ENCODE peak calls at places on chromosome 21, in nine cellular contexts. Y, L, G, F, R, T, P, X and D are unnamed samples.

GRCh38 chr21:38897532-38898421 is 92.0 kb downstream of the ETS2 start:
- DNase-seq in T (no peak), Y (no peak), X (no peak), P (no peak), F (no peak), G (no peak), L (no peak), R (no peak), D (no peak)

GRCh38 chr21:45465611-45466329 is 60.8 kb downstream of the COL18A1 start:
- DNase-seq in L (no peak), Y (no peak), F (no peak), G (no peak), T (no peak), X (no peak), P (peak), R (peak), D (no peak)

GRCh38 chr21:17783003-17783402 is 36.2 kb downstream of the C21orf91 start:
- DNase-seq in L (no peak), Y (no peak), R (no peak), F (no peak), P (no peak), T (no peak), G (no peak), X (no peak), D (no peak)

GRCh38 chr21:37704751-37705150 is 211.5 kb downstream of the KCNJ6 start:
- DNase-seq in L (no peak), T (no peak), Y (no peak), X (peak), G (no peak), F (no peak), P (no peak), R (no peak), D (no peak)

GRCh38 chr21:16419188-16419874 is 689.5 kb downstream of the USP25 start:
- DNase-seq in T (no peak), R (peak), G (peak), F (peak), X (peak), Y (peak), L (peak), P (peak), D (peak)

GRCh38 chr21:35343046-35343816 is 294.1 kb upstream of the RUNX1 start:
- DNase-seq in P (no peak), G (no peak), L (no peak), F (no peak), T (no peak), R (no peak), Y (no peak), X (no peak), D (no peak)

GRCh38 chr21:37383066-37383465 is 16.5 kb downstream of the DYRK1A start:
- DNase-seq in L (peak), X (no peak), T (no peak), G (no peak), P (no peak), Y (no peak), R (no peak), F (no peak), D (no peak)

GRCh38 chr21:39020751-39021474 is 162.3 kb downstream of the PSMG1 start:
- DNase-seq in T (no peak), P (no peak), G (peak), R (no peak), X (peak), Y (no peak), F (no peak), L (no peak), D (no peak)

GRCh38 chr21:27513016-27513415 is 546.1 kb upstream of the ADAMTS5 start:
- DNase-seq in T (no peak), P (no peak), X (no peak), F (no peak), G (no peak), R (no peak), L (no peak), Y (no peak), D (no peak)

GRCh38 chr21:45303751-45304150 is 16.1 kb upstream of the POFUT2 start:
- DNase-seq in G (no peak), T (no peak), X (no peak), L (no peak), R (peak), P (peak), Y (peak), F (no peak), D (no peak)

GRCh38 chr21:38834725-38835124 is 29.0 kb downstream of the ETS2 start:
- DNase-seq in Y (no peak), X (no peak), T (no peak), G (peak), R (no peak), L (no peak), F (no peak), P (no peak), D (no peak)

GRCh38 chr21:35284199-35284598 is 235.1 kb upstream of the RUNX1 start:
- DNase-seq in P (peak), X (no peak), L (no peak), F (no peak), T (no peak), G (no peak), Y (peak), R (peak), D (no peak)

GRCh38 chr21:33030633-33031032 is 4.9 kb downstream of the OLIG2 start:
- DNase-seq in T (no peak), Y (no peak), X (no peak), P (no peak), F (no peak), R (no peak), L (no peak), G (peak), D (no peak)

GRCh38 chr21:36104306-36105300 is 30.3 kb upstream of the CBR3 start:
- DNase-seq in R (peak), G (no peak), Y (peak), T (peak), F (peak), L (peak), P (peak), X (peak), D (no peak)

GRCh38 chr21:15291621-15292266 is 226.9 kb upstream of the NRIP1 start:
- DNase-seq in L (no peak), P (no peak), F (no peak), Y (no peak), T (no peak), X (no peak), R (no peak), G (no peak), D (no peak)

GRCh38 chr21:45522381-45522780 is 19.9 kb downstream of the SLC19A1 start:
- DNase-seq in T (no peak), L (no peak), F (no peak), G (no peak), P (no peak), R (no peak), Y (no peak), X (no peak), D (no peak)

GRCh38 chr21:36626791-36627190 is 72.1 kb upstream of the SIM2 start:
- DNase-seq in P (no peak), L (no peak), G (no peak), X (no peak), F (no peak), T (no peak), R (no peak), Y (no peak), D (no peak)